ENCODE peak calls at places on chromosomes 13 and 19, in seven cellular contexts. T, F, R, D, B, C and Q are unnamed samples.

GRCh38 chr19:33948651-33949335 is 152.1 kb downstream of the KCTD15 start:
- DNase-seq in T (no peak), C (no peak), F (no peak), D (no peak), R (no peak), B (no peak), Q (no peak)

GRCh38 chr19:55316646-55317045 is 8.5 kb downstream of the TMEM150B start:
- DNase-seq in T (no peak), D (no peak), R (no peak), C (no peak), F (no peak), B (no peak), Q (no peak)

GRCh38 chr13:41500501-41500900 is 43.2 kb downstream of the RGCC start:
- DNase-seq in D (no peak), F (no peak), T (no peak), B (no peak), C (no peak), R (no peak), Q (no peak)

GRCh38 chr13:23583491-23583890 is 13.3 kb downstream of the TNFRSF19 start:
- DNase-seq in B (no peak), C (no peak), D (no peak), T (no peak), F (no peak), R (no peak), Q (no peak)

GRCh38 chr13:19664481-19665230 is 31.2 kb downstream of the MPHOSPH8 start:
- DNase-seq in T (no peak), D (no peak), R (no peak), B (no peak), F (no peak), C (no peak), Q (no peak)

GRCh38 chr19:35063940-35064818 is 22.7 kb downstream of the HPN start:
- DNase-seq in T (peak), F (no peak), C (peak), R (peak), B (no peak), D (no peak), Q (no peak)

GRCh38 chr13:95239293-95239692 is 62.0 kb downstream of the ABCC4 start:
- DNase-seq in C (no peak), F (no peak), R (no peak), B (no peak), D (no peak), T (no peak), Q (peak)

GRCh38 chr13:78228940-78229339 is 310.3 kb upstream of the EDNRB start:
- DNase-seq in F (no peak), B (no peak), C (peak), R (no peak), T (no peak), D (no peak), Q (no peak)

GRCh38 chr19:35641515-35642151 is at the start of gene ETV2:
- DNase-seq in B (no peak), C (peak), D (no peak), F (peak), T (peak), R (no peak), Q (peak)

GRCh38 chr13:39370554-39370953 is 232.4 kb downstream of the LHFPL6 start:
- DNase-seq in B (peak), R (no peak), D (peak), C (peak), F (peak), T (no peak), Q (no peak)

GRCh38 chr13:77378662-77379061 is 51.8 kb upstream of the MYCBP2 start:
- DNase-seq in R (no peak), C (no peak), F (no peak), B (no peak), D (no peak), T (no peak), Q (no peak)

GRCh38 chr19:18232540-18233223 is 6.4 kb upstream of the PDE4C start:
- DNase-seq in D (no peak), B (no peak), T (no peak), F (no peak), C (no peak), R (peak), Q (no peak)

GRCh38 chr13:113350938-113351335 is 13.0 kb downstream of the GRTP1 start:
- DNase-seq in R (no peak), F (no peak), D (no peak), B (no peak), T (no peak), C (no peak), Q (no peak)

GRCh38 chr13:30031488-30031887 is 181.1 kb upstream of the UBL3 start:
- DNase-seq in R (no peak), F (no peak), B (no peak), C (no peak), T (no peak), D (no peak), Q (no peak)

GRCh38 chr13:95540848-95541247 is 11.7 kb upstream of the CLDN10 start:
- DNase-seq in B (no peak), C (no peak), R (no peak), F (no peak), T (peak), D (no peak), Q (no peak)

GRCh38 chr19:5893907-5894703 is 9.5 kb downstream of the NDUFA11 start:
- DNase-seq in R (no peak), T (peak), D (no peak), F (no peak), C (no peak), B (no peak), Q (no peak)

DNA sequence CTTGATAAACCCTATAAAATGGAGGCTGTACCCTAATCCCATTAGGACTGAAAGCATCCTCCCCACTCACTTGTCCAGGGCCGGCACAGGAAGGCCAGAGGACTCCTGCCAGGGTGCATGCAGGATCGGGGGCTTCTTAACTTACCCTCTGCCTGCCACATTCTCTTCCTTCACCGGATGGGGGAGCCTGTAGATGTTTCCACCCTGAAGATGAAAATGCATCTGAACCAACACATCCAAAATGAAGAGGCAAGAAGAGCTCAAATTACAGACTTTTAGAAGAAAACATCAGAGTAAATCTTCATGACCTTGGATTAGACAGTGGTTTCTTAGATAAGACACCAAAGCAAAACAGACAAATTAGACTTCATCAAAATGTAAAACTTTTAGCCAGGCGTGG is 25.9 kb upstream of the NAPA start:
- DNase-seq in B (peak), F (no peak), R (no peak), T (no peak), C (no peak), D (no peak), Q (peak)
- TF ChIP-seq CTCF in B (peak), F (peak), R (no peak), T (no peak), C (peak), D (peak), Q (peak)

GRCh38 chr19:19387108-19387507 is 18.4 kb upstream of the GATAD2A start:
- DNase-seq in R (no peak), D (no peak), B (no peak), F (no peak), T (no peak), C (no peak), Q (no peak)

GRCh38 chr19:19384486-19384885 is 21.0 kb upstream of the GATAD2A start:
- DNase-seq in D (no peak), B (no peak), T (no peak), F (no peak), R (no peak), C (no peak), Q (no peak)

GRCh38 chr19:19385900-19386339 is 19.6 kb upstream of the GATAD2A start:
- DNase-seq in F (no peak), D (no peak), T (peak), C (no peak), R (no peak), B (no peak), Q (no peak)

GRCh38 chr19:19385131-19385899 is 20.2 kb upstream of the GATAD2A start:
- DNase-seq in T (peak), B (peak), D (peak), F (peak), C (peak), R (peak), Q (peak)

GRCh38 chr19:19386373-19386869 is 19.1 kb upstream of the GATAD2A start:
- DNase-seq in R (no peak), F (no peak), C (no peak), T (no peak), B (no peak), D (no peak), Q (no peak)
- TF ChIP-seq CTCF in R (no peak), F (no peak), C (peak), T (peak), B (peak), D (no peak), Q (no peak)

GRCh38 chr19:31314156-31314555 is 35.1 kb downstream of the TSHZ3 start:
- DNase-seq in C (no peak), F (no peak), B (no peak), D (no peak), T (no peak), R (no peak), Q (no peak)

GRCh38 chr19:31316201-31316951 is 32.9 kb downstream of the TSHZ3 start:
- DNase-seq in C (peak), B (no peak), R (no peak), T (peak), D (peak), F (peak), Q (no peak)

GRCh38 chr19:31313291-31314030 is 35.8 kb downstream of the TSHZ3 start:
- DNase-seq in C (no peak), R (no peak), D (no peak), F (no peak), T (no peak), B (no peak), Q (no peak)

GRCh38 chr19:31315621-31316011 is 33.6 kb downstream of the TSHZ3 start:
- DNase-seq in T (no peak), R (no peak), F (no peak), D (no peak), B (no peak), C (no peak), Q (no peak)

GRCh38 chr19:31314849-31315620 is 34.2 kb downstream of the TSHZ3 start:
- DNase-seq in C (no peak), B (no peak), F (no peak), R (no peak), D (no peak), T (no peak), Q (no peak)
- TF ChIP-seq CTCF in C (no peak), B (peak), F (no peak), R (no peak), D (no peak), T (no peak), Q (no peak)

GRCh38 chr13:98083507-98083906 is 59.4 kb upstream of the FARP1 start:
- DNase-seq in R (no peak), C (peak), D (no peak), T (no peak), B (peak), F (no peak), Q (no peak)
- TF ChIP-seq CTCF in R (no peak), C (peak), D (no peak), T (no peak), B (peak), F (no peak), Q (no peak)

DNA sequence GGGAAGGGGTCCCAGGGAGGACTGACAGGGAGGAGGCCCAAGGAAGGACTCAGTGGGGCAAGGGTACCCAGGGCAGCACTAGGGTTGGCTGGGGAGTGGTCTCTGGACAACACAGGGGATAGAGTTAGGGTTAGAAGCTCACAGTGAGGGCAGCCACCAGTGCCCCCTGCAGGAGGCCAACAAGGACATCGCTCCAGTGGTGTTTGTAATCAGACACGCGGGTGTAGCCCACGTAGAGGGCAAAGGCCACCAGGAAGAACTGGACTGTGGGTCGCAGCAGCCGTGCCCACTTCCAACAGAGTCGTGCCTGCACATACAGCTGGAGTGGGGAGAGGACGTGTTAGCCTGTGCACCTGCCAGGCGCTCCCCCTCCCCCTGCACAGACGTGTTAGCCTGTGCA is 9.2 kb downstream of the PLPP2 start:
- DNase-seq in T (no peak), B (no peak), C (no peak), F (no peak), D (no peak), R (no peak), Q (no peak)
- TF ChIP-seq CTCF in T (no peak), B (no peak), C (no peak), F (no peak), D (no peak), R (no peak), Q (no peak)

DNA sequence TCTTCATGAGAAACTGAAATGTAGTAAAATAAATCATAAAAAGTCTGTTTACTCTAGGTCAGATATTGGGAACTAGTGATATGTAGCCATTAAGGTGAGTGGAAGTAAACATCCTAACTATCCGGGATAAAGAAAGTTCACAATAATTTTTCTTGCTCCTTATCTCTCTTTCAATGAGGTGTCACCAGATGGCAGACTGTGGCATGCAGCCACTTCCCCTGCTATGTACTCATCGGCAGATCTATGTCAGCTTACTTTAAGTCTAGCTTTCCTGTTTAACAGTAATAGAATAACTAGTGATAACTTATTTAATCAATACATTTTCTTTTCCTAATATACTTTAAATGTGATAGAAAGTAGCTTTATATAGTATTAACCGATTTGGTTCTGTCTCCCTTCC is 181.9 kb downstream of the NDFIP2 start:
- DNase-seq in B (no peak), T (peak), C (no peak), F (no peak), R (no peak), D (no peak), Q (no peak)
- TF ChIP-seq CTCF in B (no peak), T (no peak), C (peak), F (no peak), R (no peak), D (no peak), Q (no peak)

GRCh38 chr13:46317120-46317519 is 69.9 kb downstream of the RUBCNL start:
- DNase-seq in F (no peak), D (no peak), R (no peak), B (no peak), T (no peak), C (peak), Q (no peak)
- TF ChIP-seq CTCF in F (no peak), D (no peak), R (no peak), B (peak), T (no peak), C (peak), Q (no peak)